ENCODE peak calls at places on chromosomes 11 and 22, in eight cellular contexts. One of them, this sample, is unnamed.

GRCh38 chr11:124415356-124415923 is 9.2 kb downstream of the OR8B4 start:
- DNase-seq in stimulated activated CD8-positive, alpha-beta memory T cell treated with anti-CD3 and anti-CD28 coated beads, Interleukin-15, amount 100 ng/mL, for 48 hours: no peak
- DNase-seq in Calu3: no peak
- DNase-seq in NCI-H2107: no peak
- DNase-seq in activated CD4-positive, alpha-beta T cell treated with anti-CD3 and anti-CD28 coated beads, Interleukin-2, amount 50 U/mL, for 1 hour: no peak
- DNase-seq in EL: peak; percentile 31
- DNase-seq in fibroblast of the conjunctiva: peak; percentile 60
- DNase-seq in dermis blood vessel endothelial cell: peak; percentile 69
- DNase-seq in this sample: peak; percentile 23

GRCh38 chr11:125944350-125945010 is 1.4 kb upstream of the VSIG10L2 start:
- DNase-seq in stimulated activated CD8-positive, alpha-beta memory T cell treated with anti-CD3 and anti-CD28 coated beads, Interleukin-15, amount 100 ng/mL, for 48 hours: no peak
- DNase-seq in Calu3: no peak
- DNase-seq in NCI-H2107: no peak
- DNase-seq in activated CD4-positive, alpha-beta T cell treated with anti-CD3 and anti-CD28 coated beads, Interleukin-2, amount 50 U/mL, for 1 hour: no peak
- DNase-seq in EL: no peak
- DNase-seq in fibroblast of the conjunctiva: no peak
- DNase-seq in dermis blood vessel endothelial cell: no peak
- DNase-seq in this sample: no peak

GRCh38 chr11:118169300-118170140 is 6.9 kb downstream of the SCN2B start:
- DNase-seq in stimulated activated CD8-positive, alpha-beta memory T cell treated with anti-CD3 and anti-CD28 coated beads, Interleukin-15, amount 100 ng/mL, for 48 hours: no peak
- DNase-seq in Calu3: no peak
- DNase-seq in NCI-H2107: no peak
- DNase-seq in activated CD4-positive, alpha-beta T cell treated with anti-CD3 and anti-CD28 coated beads, Interleukin-2, amount 50 U/mL, for 1 hour: no peak
- DNase-seq in EL: no peak
- DNase-seq in fibroblast of the conjunctiva: no peak
- DNase-seq in dermis blood vessel endothelial cell: no peak
- DNase-seq in this sample: no peak

GRCh38 chr11:128588086-128588485 is 728 bp upstream of the ETS1 start:
- DNase-seq in stimulated activated CD8-positive, alpha-beta memory T cell treated with anti-CD3 and anti-CD28 coated beads, Interleukin-15, amount 100 ng/mL, for 48 hours: no peak
- DNase-seq in Calu3: no peak
- DNase-seq in NCI-H2107: no peak
- DNase-seq in activated CD4-positive, alpha-beta T cell treated with anti-CD3 and anti-CD28 coated beads, Interleukin-2, amount 50 U/mL, for 1 hour: no peak
- DNase-seq in EL: no peak
- DNase-seq in fibroblast of the conjunctiva: no peak
- DNase-seq in dermis blood vessel endothelial cell: no peak
- DNase-seq in this sample: no peak

GRCh38 chr11:65404210-65404609 is 17.8 kb downstream of the FRMD8 start:
- DNase-seq in stimulated activated CD8-positive, alpha-beta memory T cell treated with anti-CD3 and anti-CD28 coated beads, Interleukin-15, amount 100 ng/mL, for 48 hours: no peak
- DNase-seq in Calu3: no peak
- DNase-seq in NCI-H2107: no peak
- DNase-seq in activated CD4-positive, alpha-beta T cell treated with anti-CD3 and anti-CD28 coated beads, Interleukin-2, amount 50 U/mL, for 1 hour: no peak
- DNase-seq in EL: no peak
- DNase-seq in fibroblast of the conjunctiva: no peak
- DNase-seq in dermis blood vessel endothelial cell: no peak
- DNase-seq in this sample: no peak

GRCh38 chr11:14852571-14853177 is 39.4 kb downstream of the CYP2R1 start:
- DNase-seq in stimulated activated CD8-positive, alpha-beta memory T cell treated with anti-CD3 and anti-CD28 coated beads, Interleukin-15, amount 100 ng/mL, for 48 hours: no peak
- DNase-seq in Calu3: no peak
- DNase-seq in NCI-H2107: no peak
- DNase-seq in activated CD4-positive, alpha-beta T cell treated with anti-CD3 and anti-CD28 coated beads, Interleukin-2, amount 50 U/mL, for 1 hour: no peak
- DNase-seq in EL: no peak
- DNase-seq in fibroblast of the conjunctiva: peak; percentile 33
- DNase-seq in dermis blood vessel endothelial cell: no peak
- DNase-seq in this sample: no peak

GRCh38 chr11:72781313-72782080 is 12.3 kb downstream of the STARD10 start:
- DNase-seq in stimulated activated CD8-positive, alpha-beta memory T cell treated with anti-CD3 and anti-CD28 coated beads, Interleukin-15, amount 100 ng/mL, for 48 hours: no peak
- DNase-seq in Calu3: peak; percentile 41
- DNase-seq in NCI-H2107: no peak
- DNase-seq in activated CD4-positive, alpha-beta T cell treated with anti-CD3 and anti-CD28 coated beads, Interleukin-2, amount 50 U/mL, for 1 hour: peak; percentile 64
- DNase-seq in EL: no peak
- DNase-seq in fibroblast of the conjunctiva: no peak
- DNase-seq in dermis blood vessel endothelial cell: peak; percentile 32
- DNase-seq in this sample: peak; percentile 56

GRCh38 chr11:112965601-112966125 is 4.4 kb downstream of the NCAM1 start:
- DNase-seq in stimulated activated CD8-positive, alpha-beta memory T cell treated with anti-CD3 and anti-CD28 coated beads, Interleukin-15, amount 100 ng/mL, for 48 hours: no peak
- DNase-seq in Calu3: no peak
- DNase-seq in NCI-H2107: no peak
- DNase-seq in activated CD4-positive, alpha-beta T cell treated with anti-CD3 and anti-CD28 coated beads, Interleukin-2, amount 50 U/mL, for 1 hour: no peak
- DNase-seq in EL: no peak
- DNase-seq in fibroblast of the conjunctiva: no peak
- DNase-seq in dermis blood vessel endothelial cell: no peak
- DNase-seq in this sample: no peak

GRCh38 chr11:111554532-111554931 is 14.0 kb downstream of the LAYN start:
- DNase-seq in stimulated activated CD8-positive, alpha-beta memory T cell treated with anti-CD3 and anti-CD28 coated beads, Interleukin-15, amount 100 ng/mL, for 48 hours: no peak
- DNase-seq in Calu3: no peak
- DNase-seq in NCI-H2107: no peak
- DNase-seq in activated CD4-positive, alpha-beta T cell treated with anti-CD3 and anti-CD28 coated beads, Interleukin-2, amount 50 U/mL, for 1 hour: no peak
- DNase-seq in EL: no peak
- DNase-seq in fibroblast of the conjunctiva: no peak
- DNase-seq in dermis blood vessel endothelial cell: no peak
- DNase-seq in this sample: peak; percentile 80

GRCh38 chr11:116929393-116930090 is 92.1 kb upstream of the APOA1 start:
- DNase-seq in stimulated activated CD8-positive, alpha-beta memory T cell treated with anti-CD3 and anti-CD28 coated beads, Interleukin-15, amount 100 ng/mL, for 48 hours: no peak
- DNase-seq in Calu3: no peak
- DNase-seq in NCI-H2107: no peak
- DNase-seq in activated CD4-positive, alpha-beta T cell treated with anti-CD3 and anti-CD28 coated beads, Interleukin-2, amount 50 U/mL, for 1 hour: no peak
- DNase-seq in EL: no peak
- DNase-seq in fibroblast of the conjunctiva: no peak
- DNase-seq in dermis blood vessel endothelial cell: peak; percentile 19
- DNase-seq in this sample: no peak

GRCh38 chr11:23688835-23689234 is 808.0 kb upstream of the LUZP2 start:
- DNase-seq in stimulated activated CD8-positive, alpha-beta memory T cell treated with anti-CD3 and anti-CD28 coated beads, Interleukin-15, amount 100 ng/mL, for 48 hours: no peak
- DNase-seq in Calu3: no peak
- DNase-seq in NCI-H2107: no peak
- DNase-seq in activated CD4-positive, alpha-beta T cell treated with anti-CD3 and anti-CD28 coated beads, Interleukin-2, amount 50 U/mL, for 1 hour: no peak
- DNase-seq in EL: peak; percentile 73
- DNase-seq in fibroblast of the conjunctiva: no peak
- DNase-seq in dermis blood vessel endothelial cell: peak; percentile 1
- DNase-seq in this sample: no peak

GRCh38 chr22:37930952-37931440 is 22.4 kb downstream of the C22orf23 start:
- DNase-seq in stimulated activated CD8-positive, alpha-beta memory T cell treated with anti-CD3 and anti-CD28 coated beads, Interleukin-15, amount 100 ng/mL, for 48 hours: no peak
- DNase-seq in Calu3: no peak
- DNase-seq in NCI-H2107: no peak
- DNase-seq in activated CD4-positive, alpha-beta T cell treated with anti-CD3 and anti-CD28 coated beads, Interleukin-2, amount 50 U/mL, for 1 hour: no peak
- DNase-seq in EL: no peak
- DNase-seq in fibroblast of the conjunctiva: no peak
- DNase-seq in dermis blood vessel endothelial cell: peak; percentile 35
- DNase-seq in this sample: no peak

GRCh38 chr11:16278986-16279385 is 77.4 kb downstream of the SOX6 start:
- DNase-seq in stimulated activated CD8-positive, alpha-beta memory T cell treated with anti-CD3 and anti-CD28 coated beads, Interleukin-15, amount 100 ng/mL, for 48 hours: no peak
- DNase-seq in Calu3: no peak
- DNase-seq in NCI-H2107: no peak
- DNase-seq in activated CD4-positive, alpha-beta T cell treated with anti-CD3 and anti-CD28 coated beads, Interleukin-2, amount 50 U/mL, for 1 hour: no peak
- DNase-seq in EL: no peak
- DNase-seq in fibroblast of the conjunctiva: no peak
- DNase-seq in dermis blood vessel endothelial cell: no peak
- DNase-seq in this sample: no peak

GRCh38 chr11:113806403-113806802 is 26.8 kb downstream of the CLDN25 start:
- DNase-seq in stimulated activated CD8-positive, alpha-beta memory T cell treated with anti-CD3 and anti-CD28 coated beads, Interleukin-15, amount 100 ng/mL, for 48 hours: no peak
- DNase-seq in Calu3: peak; percentile 34
- DNase-seq in NCI-H2107: no peak
- DNase-seq in activated CD4-positive, alpha-beta T cell treated with anti-CD3 and anti-CD28 coated beads, Interleukin-2, amount 50 U/mL, for 1 hour: no peak
- DNase-seq in EL: peak; percentile 18
- DNase-seq in fibroblast of the conjunctiva: no peak
- DNase-seq in dermis blood vessel endothelial cell: peak; percentile 64
- DNase-seq in this sample: no peak

GRCh38 chr11:96642584-96642983 is 252.8 kb downstream of the JRKL start:
- DNase-seq in stimulated activated CD8-positive, alpha-beta memory T cell treated with anti-CD3 and anti-CD28 coated beads, Interleukin-15, amount 100 ng/mL, for 48 hours: no peak
- DNase-seq in Calu3: no peak
- DNase-seq in NCI-H2107: no peak
- DNase-seq in activated CD4-positive, alpha-beta T cell treated with anti-CD3 and anti-CD28 coated beads, Interleukin-2, amount 50 U/mL, for 1 hour: no peak
- DNase-seq in EL: no peak
- DNase-seq in fibroblast of the conjunctiva: no peak
- DNase-seq in dermis blood vessel endothelial cell: no peak
- DNase-seq in this sample: no peak

GRCh38 chr11:116275634-116276033 is 497.2 kb downstream of the BUD13 start:
- DNase-seq in stimulated activated CD8-positive, alpha-beta memory T cell treated with anti-CD3 and anti-CD28 coated beads, Interleukin-15, amount 100 ng/mL, for 48 hours: no peak
- DNase-seq in Calu3: no peak
- DNase-seq in NCI-H2107: no peak
- DNase-seq in activated CD4-positive, alpha-beta T cell treated with anti-CD3 and anti-CD28 coated beads, Interleukin-2, amount 50 U/mL, for 1 hour: no peak
- DNase-seq in EL: no peak
- DNase-seq in fibroblast of the conjunctiva: no peak
- DNase-seq in dermis blood vessel endothelial cell: no peak
- DNase-seq in this sample: no peak

GRCh38 chr22:28299329-28299728 is 380.3 kb upstream of the PITPNB start:
- DNase-seq in stimulated activated CD8-positive, alpha-beta memory T cell treated with anti-CD3 and anti-CD28 coated beads, Interleukin-15, amount 100 ng/mL, for 48 hours: no peak
- DNase-seq in Calu3: no peak
- DNase-seq in NCI-H2107: no peak
- DNase-seq in activated CD4-positive, alpha-beta T cell treated with anti-CD3 and anti-CD28 coated beads, Interleukin-2, amount 50 U/mL, for 1 hour: no peak
- DNase-seq in EL: no peak
- DNase-seq in fibroblast of the conjunctiva: no peak
- DNase-seq in dermis blood vessel endothelial cell: no peak
- DNase-seq in this sample: no peak

GRCh38 chr11:79400206-79400605 is 40.6 kb downstream of the TENM4 start:
- DNase-seq in stimulated activated CD8-positive, alpha-beta memory T cell treated with anti-CD3 and anti-CD28 coated beads, Interleukin-15, amount 100 ng/mL, for 48 hours: no peak
- DNase-seq in Calu3: no peak
- DNase-seq in NCI-H2107: no peak
- DNase-seq in activated CD4-positive, alpha-beta T cell treated with anti-CD3 and anti-CD28 coated beads, Interleukin-2, amount 50 U/mL, for 1 hour: no peak
- DNase-seq in EL: no peak
- DNase-seq in fibroblast of the conjunctiva: no peak
- DNase-seq in dermis blood vessel endothelial cell: no peak
- DNase-seq in this sample: no peak

GRCh38 chr11:44842219-44842618 is 108.5 kb downstream of the TP53I11 start:
- DNase-seq in stimulated activated CD8-positive, alpha-beta memory T cell treated with anti-CD3 and anti-CD28 coated beads, Interleukin-15, amount 100 ng/mL, for 48 hours: no peak
- DNase-seq in Calu3: no peak
- DNase-seq in NCI-H2107: no peak
- DNase-seq in activated CD4-positive, alpha-beta T cell treated with anti-CD3 and anti-CD28 coated beads, Interleukin-2, amount 50 U/mL, for 1 hour: no peak
- DNase-seq in EL: peak; percentile 93
- DNase-seq in fibroblast of the conjunctiva: peak; percentile 67
- DNase-seq in dermis blood vessel endothelial cell: no peak
- DNase-seq in this sample: no peak

GRCh38 chr11:106463796-106464201 is 386.3 kb downstream of the AASDHPPT start:
- DNase-seq in stimulated activated CD8-positive, alpha-beta memory T cell treated with anti-CD3 and anti-CD28 coated beads, Interleukin-15, amount 100 ng/mL, for 48 hours: no peak
- DNase-seq in Calu3: no peak
- DNase-seq in NCI-H2107: no peak
- DNase-seq in activated CD4-positive, alpha-beta T cell treated with anti-CD3 and anti-CD28 coated beads, Interleukin-2, amount 50 U/mL, for 1 hour: no peak
- DNase-seq in EL: no peak
- DNase-seq in fibroblast of the conjunctiva: no peak
- DNase-seq in dermis blood vessel endothelial cell: no peak
- DNase-seq in this sample: no peak